ENCODE peak calls at places on chromosomes 2 and 18, in six cellular contexts. D is BJ, Z is foreskin fibroblast, Y is tibial nerve, N is Caco-2, S is uterus. O is an unnamed sample.

GRCh38 chr18:59902993-59903610 is 3.3 kb downstream of the PMAIP1 start:
- DNase-seq in N (no peak), D (no peak), Z (no peak), Y (no peak), S (no peak), O (no peak)

GRCh38 chr2:47310801-47311560 is 92.0 kb upstream of the MSH2 start:
- DNase-seq in N (no peak), Y (no peak), S (peak; percentile 32), Z (no peak), D (no peak), O (peak; percentile 87)

GRCh38 chr18:32093106-32093511 is 1.4 kb downstream of the RNF138 start:
- DNase-seq in Z (peak; percentile 44), N (peak; percentile 28), S (peak; percentile 36), D (no peak), Y (peak; percentile 36), O (peak; percentile 88)

GRCh38 chr2:240991378-240992263 is 6.8 kb upstream of the SNED1 start:
- DNase-seq in Y (peak; percentile 83), Z (peak; percentile 100), N (peak; percentile 26), D (peak; percentile 80), S (peak; percentile 93), O (peak; percentile 88)

GRCh38 chr18:46250084-46250811 is 146.1 kb downstream of the HAUS1 start:
- DNase-seq in S (no peak), D (no peak), Z (peak; percentile 66), N (peak; percentile 37), Y (peak; percentile 7), O (no peak)

GRCh38 chr2:135043345-135043744 is 3.9 kb downstream of the MAP3K19 start:
- DNase-seq in D (no peak), Z (no peak), S (no peak), Y (no peak), N (no peak), O (no peak)

GRCh38 chr2:50746526-50746925 is 285.4 kb downstream of the NRXN1 start:
- DNase-seq in D (no peak), N (peak; percentile 39), Z (no peak), Y (no peak), S (no peak), O (no peak)

GRCh38 chr2:27262379-27263286 is at the start of gene SLC30A3:
- DNase-seq in N (peak; percentile 60), S (peak; percentile 54), Y (peak; percentile 10), D (no peak), Z (peak; percentile 31), O (peak; percentile 71)

GRCh38 chr2:86366651-86367500 is 29.4 kb upstream of the REEP1 start:
- DNase-seq in D (no peak), S (no peak), N (no peak), Y (no peak), Z (no peak), O (no peak)

GRCh38 chr2:128494640-128495321 is 176.1 kb upstream of the HS6ST1 start:
- DNase-seq in N (no peak), D (no peak), Y (no peak), Z (no peak), S (no peak), O (no peak)

GRCh38 chr2:217956895-217957457 is 45.8 kb downstream of the TNS1 start:
- DNase-seq in N (peak; percentile 27), Y (no peak), S (peak; percentile 83), D (no peak), Z (no peak), O (no peak)

GRCh38 chr18:52348209-52348608 is 8.2 kb downstream of the DCC start:
- DNase-seq in Z (no peak), N (no peak), S (no peak), D (no peak), Y (no peak), O (no peak)

GRCh38 chr2:207385903-207386302 is 143.9 kb upstream of the CREB1 start:
- DNase-seq in S (no peak), D (no peak), Y (no peak), Z (peak; percentile 63), N (no peak), O (no peak)

GRCh38 chr2:79985145-79985544 is 319.4 kb downstream of the LRRTM1 start:
- DNase-seq in D (no peak), S (no peak), N (no peak), Z (no peak), Y (no peak), O (no peak)

GRCh38 chr2:189576361-189576760 is 4.2 kb downstream of the SLC40A1 start:
- DNase-seq in Y (peak; percentile 49), N (no peak), D (no peak), S (peak; percentile 41), Z (no peak), O (no peak)

GRCh38 chr18:77046409-77046808 is 86.2 kb downstream of the MBP start:
- DNase-seq in S (no peak), N (no peak), Y (no peak), Z (no peak), D (no peak), O (no peak)

GRCh38 chr2:71897145-71897495 is 250.5 kb downstream of the CYP26B1 start:
- DNase-seq in S (no peak), D (no peak), Z (no peak), N (no peak), Y (no peak), O (no peak)

GRCh38 chr2:129721841-129722240 is 257.6 kb upstream of the RAB6C start:
- DNase-seq in D (no peak), N (no peak), S (no peak), Z (no peak), Y (no peak), O (no peak)

GRCh38 chr2:222926915-222927314 is 66.1 kb downstream of the ACSL3 start:
- DNase-seq in N (no peak), S (no peak), Z (no peak), Y (no peak), D (no peak), O (no peak)

DNA sequence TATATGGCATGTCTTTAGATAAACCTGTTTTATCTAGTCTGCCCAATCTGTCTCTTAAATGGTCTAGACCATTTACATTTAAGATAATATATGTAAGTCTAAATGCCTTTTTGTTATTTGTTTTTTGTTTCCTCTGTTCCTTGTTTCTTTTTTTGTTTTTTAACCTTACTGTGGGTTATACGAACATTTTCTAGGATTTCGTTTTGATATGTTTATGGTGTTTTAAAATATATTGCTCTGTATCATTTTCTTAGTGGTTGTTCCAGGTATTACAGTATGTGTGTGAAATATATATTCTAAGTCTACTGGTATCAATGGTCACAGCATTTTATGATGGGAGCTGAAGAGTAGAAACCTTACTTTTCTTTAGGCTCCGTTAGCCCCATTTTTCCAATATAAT is 13.4 kb downstream of the BCL2L11 start:
- DNase-seq in S (no peak), N (no peak), D (no peak), Y (no peak), Z (no peak), O (no peak)
- TF ChIP-seq CTCF in S (no peak), N (peak; percentile 27), D (no peak), Y (no peak), Z (no peak), O (no peak)

GRCh38 chr2:227406177-227407031 is 18.7 kb upstream of the SCYGR1 start:
- DNase-seq in Y (peak; percentile 50), N (peak; percentile 67), S (peak; percentile 35), Z (peak; percentile 90), D (peak; percentile 86), O (no peak)
- TF ChIP-seq CTCF in Y (peak; percentile 44), N (peak; percentile 58), S (peak; percentile 31), Z (peak; percentile 75), D (peak; percentile 79), O (peak; percentile 44)

DNA sequence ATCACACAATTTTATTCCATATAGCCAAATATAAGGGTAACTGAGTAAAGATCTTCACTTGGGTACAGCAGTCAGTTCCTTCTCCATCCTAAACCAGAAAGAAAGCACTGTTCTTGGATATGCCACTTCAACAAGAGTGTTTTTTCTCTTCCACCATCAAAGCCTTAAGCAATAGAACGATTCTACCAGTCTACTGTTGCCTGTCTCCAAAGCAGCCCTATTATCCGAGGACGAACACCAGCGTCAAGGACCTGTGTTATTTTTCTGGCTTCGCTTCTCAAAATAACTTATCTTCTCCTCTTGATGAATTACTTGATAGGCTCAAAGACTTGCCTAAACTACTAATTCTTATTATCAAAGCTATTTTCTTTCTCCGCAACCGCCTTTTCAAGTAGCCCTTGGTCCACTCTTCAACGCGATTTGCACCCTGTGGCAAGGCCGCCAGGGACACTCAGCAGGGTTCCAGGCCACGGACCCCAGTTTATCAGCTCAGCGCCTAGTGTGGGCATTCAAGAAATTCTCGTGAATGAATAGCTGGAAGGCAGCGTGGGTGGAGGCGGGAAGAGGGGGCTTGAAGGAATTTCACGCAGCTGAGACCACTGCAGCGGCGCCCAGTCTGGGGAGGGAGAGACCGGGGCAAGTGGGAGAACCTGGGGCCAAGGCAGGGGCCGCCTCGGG is 598 bp downstream of the ALS2 start:
- DNase-seq in N (no peak), S (no peak), Z (no peak), D (no peak), Y (peak; percentile 25), O (no peak)
- TF ChIP-seq CTCF in N (no peak), S (no peak), Z (no peak), D (no peak), Y (no peak), O (no peak)

DNA sequence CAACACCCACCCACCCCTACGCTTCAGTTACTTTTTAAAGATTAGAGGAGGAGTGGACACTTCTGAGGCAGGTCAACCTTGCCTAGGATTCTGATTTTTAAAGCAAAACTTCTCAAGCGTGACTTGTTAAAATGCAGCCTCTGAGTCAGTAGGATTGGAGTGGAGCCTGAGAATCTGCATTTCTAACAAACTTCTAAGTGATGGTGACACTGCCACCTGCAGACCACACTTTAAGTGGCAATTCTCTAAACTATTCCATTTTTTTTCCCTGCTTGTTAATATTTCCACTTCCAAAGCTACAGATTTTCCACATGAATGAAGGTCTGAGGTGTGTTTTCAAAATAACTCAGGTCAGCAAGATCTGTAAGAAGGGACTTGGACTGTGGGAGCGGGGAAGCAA is 171.1 kb upstream of the CCDC150 start:
- DNase-seq in S (no peak), N (no peak), D (no peak), Z (no peak), Y (no peak), O (no peak)
- TF ChIP-seq CTCF in S (no peak), N (no peak), D (no peak), Z (no peak), Y (no peak), O (no peak)

GRCh38 chr2:204024906-204025475 is 88.4 kb downstream of the ICOS start:
- DNase-seq in Y (no peak), D (no peak), N (no peak), Z (no peak), S (no peak), O (no peak)
- TF ChIP-seq CTCF in Y (no peak), D (no peak), N (peak; percentile 22), Z (no peak), S (no peak), O (no peak)

GRCh38 chr2:42328148-42328833 is 32.7 kb downstream of the COX7A2L start:
- DNase-seq in D (no peak), N (no peak), Z (no peak), S (no peak), Y (no peak), O (no peak)
- TF ChIP-seq CTCF in D (peak; percentile 50), N (no peak), Z (peak; percentile 27), S (peak; percentile 43), Y (peak; percentile 8), O (peak; percentile 15)